ENCODE peak calls at places on chromosomes 12 and 14, in six cellular contexts. E is suprapubic skin, O is HuH-7.5, W is progenitor cell of endocrine pancreas, J is NCI-H460, D is psoas muscle. K is an unnamed sample.
A peak's percentile ranks its signal among the peaks of the same experiment; 100 is the strongest.

GRCh38 chr14:50821471-50822464 is 9.2 kb downstream of the NIN start:
- DNase-seq in E (no peak), O (no peak), W (no peak), J (no peak), D (peak; percentile 54), K (no peak)

GRCh38 chr12:49767333-49767732 is 26.0 kb downstream of the TMBIM6 start:
- DNase-seq in E (no peak), O (no peak), W (no peak), J (no peak), D (no peak), K (no peak)

GRCh38 chr12:70919597-70920035 is 922 bp downstream of the PTPRR start:
- DNase-seq in E (no peak), O (no peak), W (no peak), J (peak; percentile 2), D (no peak), K (no peak)

GRCh38 chr12:2198088-2198501 is 145.3 kb downstream of the CACNA1C start:
- DNase-seq in E (no peak), O (no peak), W (no peak), J (no peak), D (no peak), K (no peak)

GRCh38 chr14:22822619-22823551 is 6.8 kb upstream of the MRPL52 start:
- DNase-seq in E (peak; percentile 90), O (peak; percentile 69), W (peak; percentile 77), J (peak; percentile 71), D (peak; percentile 85), K (no peak)

GRCh38 chr14:58876613-58877012 is 238.9 kb downstream of the DACT1 start:
- DNase-seq in E (no peak), O (no peak), W (no peak), J (no peak), D (no peak), K (no peak)

GRCh38 chr14:24312736-24313507 is 1.6 kb downstream of the LTB4R start:
- DNase-seq in E (no peak), O (no peak), W (no peak), J (no peak), D (peak; percentile 53), K (no peak)

GRCh38 chr12:117053597-117054201 is 45.5 kb downstream of the TESC start:
- DNase-seq in E (no peak), O (no peak), W (no peak), J (no peak), D (no peak), K (no peak)

GRCh38 chr12:49662998-49663843 is 39.9 kb downstream of the PRPF40B start:
- DNase-seq in E (no peak), O (no peak), W (no peak), J (peak; percentile 11), D (peak; percentile 89), K (no peak)

GRCh38 chr14:80850197-80850814 is 91.2 kb downstream of the CEP128 start:
- DNase-seq in E (no peak), O (no peak), W (no peak), J (peak; percentile 50), D (no peak), K (no peak)

K was measured in RWPE2.